ENCODE peak calls at places on chromosome 18, in seven cellular contexts. One of them, this sample, is unnamed.

GRCh38 chr18:41378628-41379027 is 576.4 kb upstream of the PIK3C3 start:
- DNase-seq in skeletal muscle cell: no peak
- DNase-seq in GM12865: no peak
- DNase-seq in MM.1S: no peak
- DNase-seq in left lung: no peak
- DNase-seq in AG10803: peak; percentile 50
- DNase-seq in tibial artery: no peak
- DNase-seq in this sample: peak; percentile 31

GRCh38 chr18:79542213-79542612 is 137.4 kb upstream of the CTDP1 start:
- DNase-seq in skeletal muscle cell: no peak
- DNase-seq in GM12865: no peak
- DNase-seq in MM.1S: no peak
- DNase-seq in left lung: no peak
- DNase-seq in AG10803: no peak
- DNase-seq in tibial artery: no peak
- DNase-seq in this sample: no peak

GRCh38 chr18:45456076-45457066 is 158.9 kb upstream of the SLC14A2 start:
- DNase-seq in skeletal muscle cell: no peak
- DNase-seq in GM12865: peak; percentile 24
- DNase-seq in MM.1S: no peak
- DNase-seq in left lung: no peak
- DNase-seq in AG10803: no peak
- DNase-seq in tibial artery: no peak
- DNase-seq in this sample: peak; percentile 19

GRCh38 chr18:47817017-47817911 is 113.2 kb downstream of the SMAD2 start:
- DNase-seq in skeletal muscle cell: no peak
- DNase-seq in GM12865: no peak
- DNase-seq in MM.1S: no peak
- DNase-seq in left lung: no peak
- DNase-seq in AG10803: peak; percentile 21
- DNase-seq in tibial artery: no peak
- DNase-seq in this sample: peak; percentile 7

GRCh38 chr18:74652392-74652988 is 54.8 kb downstream of the ZNF407 start:
- DNase-seq in skeletal muscle cell: no peak
- DNase-seq in GM12865: peak; percentile 52
- DNase-seq in MM.1S: peak; percentile 50
- DNase-seq in left lung: no peak
- DNase-seq in AG10803: peak; percentile 49
- DNase-seq in tibial artery: no peak
- DNase-seq in this sample: peak; percentile 64

GRCh38 chr18:79511671-79512301 is 116.1 kb downstream of the NFATC1 start:
- DNase-seq in skeletal muscle cell: no peak
- DNase-seq in GM12865: no peak
- DNase-seq in MM.1S: no peak
- DNase-seq in left lung: no peak
- DNase-seq in AG10803: no peak
- DNase-seq in tibial artery: peak; percentile 63
- DNase-seq in this sample: no peak

GRCh38 chr18:13525381-13526029 is 200.9 kb downstream of the FAM210A start:
- DNase-seq in skeletal muscle cell: no peak
- DNase-seq in GM12865: no peak
- DNase-seq in MM.1S: no peak
- DNase-seq in left lung: no peak
- DNase-seq in AG10803: no peak
- DNase-seq in tibial artery: no peak
- DNase-seq in this sample: no peak

GRCh38 chr18:46164920-46165319 is 60.7 kb downstream of the HAUS1 start:
- DNase-seq in skeletal muscle cell: no peak
- DNase-seq in GM12865: no peak
- DNase-seq in MM.1S: no peak
- DNase-seq in left lung: no peak
- DNase-seq in AG10803: no peak
- DNase-seq in tibial artery: peak; percentile 46
- DNase-seq in this sample: no peak

GRCh38 chr18:35982404-35983114 is 10.1 kb downstream of the RMP24 start:
- DNase-seq in skeletal muscle cell: peak; percentile 74
- DNase-seq in GM12865: no peak
- DNase-seq in MM.1S: no peak
- DNase-seq in left lung: no peak
- DNase-seq in AG10803: peak; percentile 82
- DNase-seq in tibial artery: no peak
- DNase-seq in this sample: peak; percentile 76

GRCh38 chr18:7847988-7848387 is 280.9 kb downstream of the PTPRM start:
- DNase-seq in skeletal muscle cell: no peak
- DNase-seq in GM12865: no peak
- DNase-seq in MM.1S: no peak
- DNase-seq in left lung: no peak
- DNase-seq in AG10803: no peak
- DNase-seq in tibial artery: no peak
- DNase-seq in this sample: no peak

GRCh38 chr18:27977009-27977408 is 199.9 kb downstream of the CDH2 start:
- DNase-seq in skeletal muscle cell: no peak
- DNase-seq in GM12865: no peak
- DNase-seq in MM.1S: no peak
- DNase-seq in left lung: no peak
- DNase-seq in AG10803: no peak
- DNase-seq in tibial artery: no peak
- DNase-seq in this sample: no peak

GRCh38 chr18:39795350-39795749 is 2159.7 kb upstream of the PIK3C3 start:
- DNase-seq in skeletal muscle cell: no peak
- DNase-seq in GM12865: no peak
- DNase-seq in MM.1S: no peak
- DNase-seq in left lung: no peak
- DNase-seq in AG10803: no peak
- DNase-seq in tibial artery: no peak
- DNase-seq in this sample: no peak

GRCh38 chr18:39801010-39801409 is 2154.0 kb upstream of the PIK3C3 start:
- DNase-seq in skeletal muscle cell: no peak
- DNase-seq in GM12865: no peak
- DNase-seq in MM.1S: no peak
- DNase-seq in left lung: peak; percentile 21
- DNase-seq in AG10803: no peak
- DNase-seq in tibial artery: no peak
- DNase-seq in this sample: no peak

GRCh38 chr18:39796413-39796812 is 2158.6 kb upstream of the PIK3C3 start:
- DNase-seq in skeletal muscle cell: no peak
- DNase-seq in GM12865: no peak
- DNase-seq in MM.1S: peak; percentile 61
- DNase-seq in left lung: no peak
- DNase-seq in AG10803: no peak
- DNase-seq in tibial artery: no peak
- DNase-seq in this sample: no peak

GRCh38 chr18:39801848-39802247 is 2153.2 kb upstream of the PIK3C3 start:
- DNase-seq in skeletal muscle cell: no peak
- DNase-seq in GM12865: no peak
- DNase-seq in MM.1S: no peak
- DNase-seq in left lung: peak; percentile 19
- DNase-seq in AG10803: no peak
- DNase-seq in tibial artery: no peak
- DNase-seq in this sample: no peak

DNA sequence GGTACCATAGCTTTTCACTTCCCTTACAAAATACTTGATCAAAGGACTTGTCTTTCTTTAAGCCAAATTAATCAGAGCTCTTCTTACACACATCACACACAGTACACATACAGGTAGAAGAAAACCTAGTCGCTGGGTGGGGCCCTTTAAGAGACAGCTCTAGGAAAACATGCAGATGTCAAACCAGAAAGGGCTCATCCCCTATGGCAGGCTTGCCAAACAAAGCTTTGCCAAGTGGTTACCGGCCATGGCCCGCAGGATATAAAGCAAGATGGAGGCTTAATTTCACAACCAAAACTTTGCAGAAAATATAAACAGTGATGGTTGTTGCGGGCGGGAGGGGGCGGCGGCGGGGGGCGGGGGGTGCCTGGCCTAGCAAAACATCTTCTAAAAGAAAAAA is 2156.0 kb upstream of the PIK3C3 start:
- DNase-seq in skeletal muscle cell: no peak
- DNase-seq in GM12865: no peak
- DNase-seq in MM.1S: no peak
- DNase-seq in left lung: no peak
- DNase-seq in AG10803: peak; percentile 27
- DNase-seq in tibial artery: no peak
- DNase-seq in this sample: peak; percentile 62
- H3K4me3 ChIP-seq in skeletal muscle cell: no peak overlapping the region
- H3K4me3 ChIP-seq in GM12865: no peak overlapping the region
- H3K4me3 ChIP-seq in MM.1S: no peak overlapping the region
- H3K4me3 ChIP-seq in left lung: peak overlapping the region; percentile 42
- H3K4me3 ChIP-seq in AG10803: no peak overlapping the region
- H3K4me3 ChIP-seq in tibial artery: no peak overlapping the region
- H3K4me3 ChIP-seq in this sample: peak overlapping the region; percentile 87

GRCh38 chr18:2970762-2971659 is 41.9 kb downstream of the LPIN2 start:
- DNase-seq in skeletal muscle cell: no peak
- DNase-seq in GM12865: peak; percentile 64
- DNase-seq in MM.1S: no peak
- DNase-seq in left lung: peak; percentile 62
- DNase-seq in AG10803: no peak
- DNase-seq in tibial artery: no peak
- DNase-seq in this sample: no peak

GRCh38 chr18:2974731-2975130 is 38.2 kb downstream of the LPIN2 start:
- DNase-seq in skeletal muscle cell: no peak
- DNase-seq in GM12865: no peak
- DNase-seq in MM.1S: no peak
- DNase-seq in left lung: no peak
- DNase-seq in AG10803: no peak
- DNase-seq in tibial artery: no peak
- DNase-seq in this sample: no peak

GRCh38 chr18:2969695-2970094 is 43.2 kb downstream of the LPIN2 start:
- DNase-seq in skeletal muscle cell: no peak
- DNase-seq in GM12865: no peak
- DNase-seq in MM.1S: no peak
- DNase-seq in left lung: no peak
- DNase-seq in AG10803: no peak
- DNase-seq in tibial artery: no peak
- DNase-seq in this sample: no peak

GRCh38 chr18:2970344-2970743 is 42.6 kb downstream of the LPIN2 start:
- DNase-seq in skeletal muscle cell: no peak
- DNase-seq in GM12865: no peak
- DNase-seq in MM.1S: no peak
- DNase-seq in left lung: no peak
- DNase-seq in AG10803: no peak
- DNase-seq in tibial artery: no peak
- DNase-seq in this sample: no peak

DNA sequence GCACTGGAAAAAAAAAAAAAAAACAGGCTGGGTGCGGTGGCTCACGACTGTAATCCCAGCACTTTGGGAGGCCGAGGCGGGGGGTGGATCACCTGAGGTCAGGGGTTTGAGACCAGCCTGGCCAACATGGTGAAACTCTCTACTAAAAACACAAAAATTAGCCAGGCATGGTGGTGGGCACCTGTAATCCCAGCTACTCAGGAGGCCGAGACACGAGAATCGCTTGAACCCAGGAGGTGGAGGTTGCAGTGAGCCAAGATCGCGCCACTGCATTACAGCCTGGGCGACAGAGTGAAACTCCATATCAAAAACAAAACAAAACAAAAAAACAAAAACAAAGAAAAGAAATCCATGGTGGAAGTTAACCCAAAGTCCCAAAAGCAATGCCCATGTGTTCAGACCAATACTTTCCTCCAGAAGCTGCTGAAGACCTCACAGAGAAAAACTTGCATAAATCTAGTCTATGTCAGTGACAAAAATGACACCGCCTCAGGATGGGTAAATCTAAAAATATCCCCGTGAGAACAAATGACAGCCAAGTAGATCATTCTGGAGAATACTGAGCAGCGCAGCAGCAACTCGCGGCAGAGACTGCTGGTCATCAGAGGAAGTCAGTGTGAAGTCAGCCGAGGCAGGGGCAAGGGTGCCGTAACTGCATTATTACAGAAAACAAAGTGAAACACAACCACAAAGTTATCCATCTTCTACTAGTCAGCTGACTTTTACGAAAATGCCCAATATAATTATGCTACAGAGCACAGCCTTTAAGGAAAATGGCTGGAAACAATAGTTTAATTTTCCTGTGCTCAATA is 41.0 kb downstream of the LPIN2 start:
- DNase-seq in skeletal muscle cell: no peak
- DNase-seq in GM12865: peak; percentile 93
- DNase-seq in MM.1S: no peak
- DNase-seq in left lung: peak; percentile 85
- DNase-seq in AG10803: peak; percentile 34
- DNase-seq in tibial artery: no peak
- DNase-seq in this sample: peak; percentile 51
- H3K4me3 ChIP-seq in skeletal muscle cell: no peak overlapping the region
- H3K4me3 ChIP-seq in GM12865: peak overlapping the region; percentile 56
- H3K4me3 ChIP-seq in MM.1S: no peak overlapping the region
- H3K4me3 ChIP-seq in left lung: peak overlapping the region; percentile 1
- H3K4me3 ChIP-seq in AG10803: peak overlapping the region; percentile 16
- H3K4me3 ChIP-seq in tibial artery: peak overlapping the region; percentile 27
- H3K4me3 ChIP-seq in this sample: no peak overlapping the region

DNA sequence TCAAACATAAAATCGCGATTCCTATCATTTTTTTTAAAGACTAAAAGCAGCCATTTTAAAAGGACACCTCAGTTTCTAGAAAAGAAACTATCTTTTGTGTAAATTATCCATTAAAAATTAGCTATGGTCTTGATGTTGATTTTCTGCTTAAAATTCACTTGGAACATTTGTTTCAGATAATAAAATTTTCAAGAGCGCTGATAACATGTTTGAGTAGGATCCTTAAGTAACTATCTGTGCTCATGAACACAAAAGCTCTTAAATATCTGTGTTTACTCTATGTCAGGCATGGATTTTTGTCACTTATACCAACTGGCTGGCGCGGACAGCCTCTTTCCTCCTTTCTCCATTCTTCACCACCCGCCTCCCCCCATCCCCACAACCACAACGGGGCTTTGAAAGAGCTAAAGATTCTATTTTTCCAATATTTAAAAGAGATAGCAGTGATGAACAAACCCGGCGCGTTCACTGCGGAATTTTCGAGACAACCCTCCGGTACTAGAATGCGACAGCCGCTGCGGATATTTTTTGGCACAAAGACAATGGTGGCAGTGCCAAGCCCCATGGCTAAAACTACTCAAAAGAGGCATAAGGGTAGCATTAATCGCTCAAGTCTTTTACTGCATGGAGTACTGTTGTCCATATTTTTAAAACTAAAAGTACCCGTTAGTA is 181.5 kb downstream of the TCF4 start:
- DNase-seq in skeletal muscle cell: no peak
- DNase-seq in GM12865: no peak
- DNase-seq in MM.1S: no peak
- DNase-seq in left lung: no peak
- DNase-seq in AG10803: no peak
- DNase-seq in tibial artery: no peak
- DNase-seq in this sample: no peak
- H3K4me3 ChIP-seq in skeletal muscle cell: peak overlapping the region; percentile 5
- H3K4me3 ChIP-seq in GM12865: no peak overlapping the region
- H3K4me3 ChIP-seq in MM.1S: no peak overlapping the region
- H3K4me3 ChIP-seq in left lung: no peak overlapping the region
- H3K4me3 ChIP-seq in AG10803: no peak overlapping the region
- H3K4me3 ChIP-seq in tibial artery: no peak overlapping the region
- H3K4me3 ChIP-seq in this sample: no peak overlapping the region

DNA sequence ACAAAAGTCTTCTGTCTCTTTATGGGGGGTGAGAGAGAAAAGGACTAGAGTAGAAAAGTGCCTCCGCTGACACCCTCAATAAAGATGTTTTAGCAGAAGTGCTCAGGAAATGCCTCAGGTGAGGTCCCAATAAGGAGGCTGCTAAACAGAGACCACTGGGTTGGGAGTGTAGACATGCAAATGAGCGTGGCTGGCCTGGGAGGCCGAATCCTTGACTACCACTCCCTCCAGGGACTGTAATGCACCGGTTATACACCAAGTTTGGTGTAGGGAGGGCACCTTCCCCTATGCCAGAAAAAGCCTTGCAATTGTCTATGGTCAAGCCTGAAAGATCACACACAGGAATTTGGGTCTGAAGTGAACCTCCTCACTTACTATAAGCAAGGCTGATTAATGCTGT is 1.8 kb downstream of the TMX3 start:
- DNase-seq in skeletal muscle cell: no peak
- DNase-seq in GM12865: peak; percentile 16
- DNase-seq in MM.1S: no peak
- DNase-seq in left lung: no peak
- DNase-seq in AG10803: no peak
- DNase-seq in tibial artery: no peak
- DNase-seq in this sample: no peak
- H3K4me3 ChIP-seq in skeletal muscle cell: no peak overlapping the region
- H3K4me3 ChIP-seq in GM12865: peak overlapping the region; percentile 84
- H3K4me3 ChIP-seq in MM.1S: peak overlapping the region; percentile 11
- H3K4me3 ChIP-seq in left lung: peak overlapping the region; percentile 91
- H3K4me3 ChIP-seq in AG10803: no peak overlapping the region
- H3K4me3 ChIP-seq in tibial artery: no peak overlapping the region
- H3K4me3 ChIP-seq in this sample: no peak overlapping the region